ENCODE peak calls at places on chromosomes 11 and 22, in six cellular contexts. R, L, S, N, A and K are unnamed samples.

GRCh38 chr11:79973701-79974626 is 533.1 kb upstream of the TENM4 start:
- DNase-seq in N (no peak), A (no peak), R (no peak), L (no peak), S (peak), K (no peak)

GRCh38 chr11:122655527-122656072 is at the start of gene UBASH3B:
- DNase-seq in L (peak), N (peak), S (peak), R (peak), A (peak), K (peak)

GRCh38 chr11:117037279-117037951 is 60.8 kb downstream of the SIK3 start:
- DNase-seq in R (no peak), S (no peak), A (peak), L (no peak), N (no peak), K (peak)

GRCh38 chr11:128411812-128412211 is 175.5 kb downstream of the ETS1 start:
- DNase-seq in N (no peak), L (no peak), A (peak), R (no peak), S (no peak), K (no peak)

GRCh38 chr22:40030026-40030756 is 35.4 kb downstream of the FAM83F start:
- DNase-seq in A (no peak), S (peak), N (no peak), R (no peak), L (no peak), K (no peak)

GRCh38 chr11:63738720-63739360 is 29.7 kb downstream of the ZFTA start:
- DNase-seq in L (no peak), S (peak), A (peak), N (no peak), R (peak), K (peak)

GRCh38 chr11:47616726-47617416 is 22.7 kb upstream of the C1QTNF4 start:
- DNase-seq in A (peak), L (no peak), N (no peak), R (no peak), S (peak), K (peak)

GRCh38 chr11:44760917-44761545 is 34.3 kb downstream of the TSPAN18 start:
- DNase-seq in N (no peak), R (no peak), L (no peak), A (no peak), S (peak), K (peak)

GRCh38 chr22:45785458-45785857 is 113.8 kb downstream of the ATXN10 start:
- DNase-seq in L (no peak), N (no peak), S (no peak), A (no peak), R (no peak), K (no peak)

GRCh38 chr11:64367931-64368672 is 9.1 kb downstream of the RPS6KA4 start:
- DNase-seq in A (no peak), L (no peak), R (no peak), S (no peak), N (peak), K (no peak)

GRCh38 chr22:26671317-26672059 is 14.1 kb downstream of the MIAT start:
- DNase-seq in N (peak), R (peak), S (no peak), A (peak), L (peak), K (no peak)

GRCh38 chr11:119180729-119181676 is 4.3 kb upstream of the NHERF4 start:
- DNase-seq in N (peak), A (no peak), R (no peak), L (no peak), S (no peak), K (no peak)

GRCh38 chr22:30856699-30857098 is 111.9 kb downstream of the MORC2 start:
- DNase-seq in N (no peak), L (no peak), A (no peak), R (no peak), S (no peak), K (no peak)

GRCh38 chr11:41461057-41461681 is 1.7 kb upstream of the LRRC4C start:
- DNase-seq in L (no peak), S (peak), N (no peak), R (no peak), A (no peak), K (peak)

GRCh38 chr11:18367431-18367830 is 26.9 kb upstream of the LDHA start:
- DNase-seq in N (no peak), A (no peak), S (no peak), L (no peak), R (no peak), K (peak)

GRCh38 chr11:83156996-83157754 is at the start of gene PCF11:
- DNase-seq in L (no peak), R (no peak), N (peak), A (no peak), S (no peak), K (peak)

GRCh38 chr11:111911563-111912401 is at the start of gene CRYAB:
- DNase-seq in A (no peak), N (no peak), R (peak), L (peak), S (peak), K (peak)

GRCh38 chr22:35258144-35258988 is 1.1 kb downstream of the HMGXB4 start:
- DNase-seq in A (no peak), L (no peak), S (peak), N (no peak), R (no peak), K (peak)

GRCh38 chr11:119741369-119742262 is 12.6 kb upstream of the NECTIN1 start:
- DNase-seq in A (peak), S (peak), N (peak), L (no peak), R (peak), K (peak)

GRCh38 chr11:30917859-30918478 is 331.8 kb upstream of the MPPED2 start:
- DNase-seq in L (no peak), A (peak), R (no peak), N (no peak), S (peak), K (peak)

GRCh38 chr11:1410366-1411291 is 20.9 kb downstream of the BRSK2 start:
- DNase-seq in S (peak), L (peak), R (no peak), N (no peak), A (no peak), K (no peak)

GRCh38 chr11:116605543-116605942 is 167.2 kb downstream of the BUD13 start:
- DNase-seq in N (no peak), S (peak), A (peak), R (no peak), L (no peak), K (peak)

GRCh38 chr11:36619502-36619901 is 21.5 kb upstream of the RAG2 start:
- DNase-seq in S (no peak), N (no peak), A (peak), R (no peak), L (no peak), K (peak)

GRCh38 chr22:39746600-39747262 is 146.8 kb downstream of the ENTHD1 start:
- DNase-seq in L (no peak), A (peak), N (no peak), S (no peak), R (no peak), K (no peak)

GRCh38 chr11:134504146-134504905 is 92.3 kb upstream of the B3GAT1 start:
- DNase-seq in L (no peak), S (peak), A (no peak), N (peak), R (no peak), K (no peak)

GRCh38 chr11:120752668-120753067 is 241.1 kb downstream of the GRIK4 start:
- DNase-seq in A (no peak), L (no peak), S (no peak), R (no peak), N (no peak), K (no peak)

GRCh38 chr11:58898106-58898505 is 41.2 kb upstream of the GLYATL1 start:
- DNase-seq in N (no peak), L (no peak), R (no peak), A (no peak), S (no peak), K (no peak)

GRCh38 chr22:39097098-39098020 is at the start of gene APOBEC3H:
- DNase-seq in L (no peak), N (peak), R (no peak), A (peak), S (no peak), K (no peak)

GRCh38 chr11:65434667-65435179 is 12.1 kb downstream of the NEAT1 start:
- DNase-seq in L (no peak), A (no peak), N (no peak), R (no peak), S (no peak), K (peak)

GRCh38 chr11:92311616-92312449 is 87.2 kb downstream of the FAT3 start:
- DNase-seq in L (no peak), A (no peak), N (no peak), S (peak), R (no peak), K (peak)
- TF ChIP-seq CTCF in L (no peak), A (no peak), N (no peak), S (peak), R (no peak), K (peak)

GRCh38 chr22:17199131-17199731 is 20.0 kb downstream of the ADA2 start:
- DNase-seq in N (no peak), S (peak), L (no peak), R (peak), A (no peak), K (peak)
- H3K4me3 ChIP-seq in N (peak), S (peak), L (peak), R (peak), A (no peak), K (peak)

DNA sequence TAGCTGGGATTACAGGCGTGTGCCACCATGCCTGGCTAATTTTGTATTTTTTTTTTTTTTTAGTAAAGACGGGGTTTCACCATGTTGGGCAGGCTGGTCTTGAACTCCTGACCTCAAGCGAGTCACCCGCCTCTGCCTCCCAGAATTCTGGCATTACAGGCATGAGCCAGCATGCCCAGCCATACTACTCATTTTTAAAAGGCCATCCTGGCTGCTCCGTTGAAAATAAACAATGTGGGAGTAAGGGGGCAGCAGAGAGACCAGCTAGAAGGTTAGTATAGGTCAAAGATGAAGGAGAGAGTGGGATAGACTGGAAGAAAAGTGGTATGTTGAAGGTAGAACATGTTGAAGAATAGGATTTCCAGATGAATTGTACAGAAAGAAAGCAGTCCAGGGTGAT is 17.6 kb upstream of the LIN7C start:
- DNase-seq in L (no peak), A (no peak), S (peak), R (no peak), N (no peak), K (peak)
- TF ChIP-seq CTCF in L (no peak), A (peak), S (peak), R (no peak), N (no peak), K (peak)

GRCh38 chr11:67612751-67613150 is 6.0 kb downstream of the NDUFV1 start:
- DNase-seq in A (no peak), L (peak), S (no peak), R (no peak), N (no peak), K (no peak)

GRCh38 chr11:67613960-67614715 is 7.4 kb downstream of the NDUFV1 start:
- DNase-seq in N (peak), R (peak), L (peak), A (peak), S (peak), K (peak)

GRCh38 chr11:67611704-67612587 is 5.2 kb downstream of the NDUFV1 start:
- DNase-seq in R (no peak), N (no peak), L (peak), S (no peak), A (no peak), K (no peak)

GRCh38 chr11:67614730-67615454 is 8.2 kb downstream of the NDUFV1 start:
- DNase-seq in A (no peak), R (no peak), L (peak), S (no peak), N (no peak), K (no peak)

GRCh38 chr11:67613313-67613959 is 6.7 kb downstream of the NDUFV1 start:
- DNase-seq in R (no peak), N (no peak), L (peak), S (no peak), A (no peak), K (no peak)
- H3K4me3 ChIP-seq in R (peak), N (peak), L (no peak), S (no peak), A (no peak), K (no peak)

GRCh38 chr11:78228467-78228866 is 39.7 kb downstream of the USP35 start:
- DNase-seq in N (no peak), S (peak), R (no peak), A (peak), L (no peak), K (peak)
- TF ChIP-seq CTCF in N (peak), S (peak), R (peak), A (peak), L (peak), K (peak)

GRCh38 chr11:131192628-131193027 is 177.8 kb upstream of the NTM start:
- DNase-seq in A (no peak), R (no peak), L (no peak), S (no peak), N (no peak), K (no peak)

GRCh38 chr11:131198646-131199285 is 171.6 kb upstream of the NTM start:
- DNase-seq in R (no peak), S (no peak), N (peak), L (no peak), A (no peak), K (no peak)

GRCh38 chr11:131198161-131198560 is 172.3 kb upstream of the NTM start:
- DNase-seq in N (peak), S (no peak), R (no peak), L (no peak), A (no peak), K (no peak)

GRCh38 chr11:131193101-131193501 is 177.3 kb upstream of the NTM start:
- DNase-seq in A (no peak), S (no peak), N (no peak), L (no peak), R (no peak), K (no peak)

DNA sequence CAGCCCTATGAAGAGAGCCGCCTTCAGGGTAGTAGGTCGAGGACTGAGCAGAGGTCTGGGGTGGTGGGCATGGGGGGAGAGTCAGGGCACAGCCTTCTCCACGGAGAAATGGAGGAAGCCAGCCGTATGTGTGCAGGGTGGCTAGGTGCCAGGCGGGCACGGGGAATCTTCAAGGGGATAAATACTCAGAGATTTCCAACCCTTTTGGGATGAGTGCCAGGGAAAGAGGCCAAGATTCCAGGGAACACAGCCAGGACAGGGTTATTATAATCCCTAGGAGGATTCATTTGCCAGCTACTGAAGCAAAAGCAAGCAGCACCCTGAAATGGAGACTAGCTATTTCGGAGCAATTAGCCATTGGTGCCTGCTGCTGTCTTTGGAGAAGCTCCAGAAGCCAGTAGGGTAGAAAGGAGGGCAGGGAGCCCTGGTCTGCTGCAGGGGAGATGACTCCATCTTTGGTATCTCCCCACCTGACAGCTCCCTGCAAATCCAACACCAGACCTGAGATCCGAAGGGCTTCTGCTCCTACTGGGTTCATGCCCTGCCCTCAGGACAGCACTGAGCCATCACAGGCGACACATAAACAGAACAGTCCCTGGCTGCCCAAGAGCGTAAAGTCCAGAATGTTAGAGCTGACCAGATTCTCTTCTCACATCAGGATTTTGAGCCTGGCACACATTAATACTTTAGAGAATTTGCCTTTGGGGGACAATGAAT is 174.5 kb upstream of the NTM start:
- DNase-seq in R (no peak), S (no peak), L (no peak), N (no peak), A (no peak), K (peak)
- H3K4me3 ChIP-seq in R (no peak), S (no peak), L (no peak), N (no peak), A (no peak), K (no peak)

GRCh38 chr22:46931414-46931813 is 169.0 kb downstream of the TBC1D22A start:
- DNase-seq in A (no peak), L (no peak), N (no peak), R (no peak), S (no peak), K (peak)

GRCh38 chr22:46933526-46933925 is 171.1 kb downstream of the TBC1D22A start:
- DNase-seq in N (no peak), R (no peak), A (no peak), L (no peak), S (no peak), K (no peak)

GRCh38 chr22:46929689-46930225 is 167.3 kb downstream of the TBC1D22A start:
- DNase-seq in L (no peak), A (no peak), N (no peak), S (no peak), R (no peak), K (no peak)

GRCh38 chr22:46933040-46933439 is 170.6 kb downstream of the TBC1D22A start:
- DNase-seq in N (no peak), A (no peak), R (no peak), L (no peak), S (no peak), K (no peak)

GRCh38 chr22:46931881-46932280 is 169.4 kb downstream of the TBC1D22A start:
- DNase-seq in R (no peak), S (no peak), A (no peak), N (no peak), L (no peak), K (no peak)
- TF ChIP-seq CTCF in R (no peak), S (no peak), A (no peak), N (no peak), L (no peak), K (no peak)

DNA sequence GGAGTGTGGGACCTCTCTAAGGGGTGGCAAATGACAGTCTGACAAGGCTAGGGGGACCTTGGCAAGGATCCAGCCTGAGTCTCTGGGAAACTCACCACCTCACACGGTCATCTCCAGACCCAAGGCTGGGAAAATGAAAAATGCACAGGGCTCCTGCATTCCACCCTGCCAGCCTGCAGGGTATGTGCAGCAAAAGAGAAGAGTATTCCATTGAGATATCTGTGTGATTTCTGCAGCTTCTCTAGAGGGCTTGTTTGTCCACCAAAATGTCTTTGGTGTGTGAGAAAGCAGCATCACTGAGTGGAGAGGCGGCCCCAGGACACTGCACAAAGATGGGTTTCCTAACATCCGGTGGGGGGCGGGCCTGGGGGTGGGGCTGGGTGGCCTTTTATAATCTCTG is 177.8 kb downstream of the EFCAB6 start:
- DNase-seq in R (no peak), L (no peak), A (no peak), S (no peak), N (no peak), K (no peak)
- H3K4me3 ChIP-seq in R (no peak), L (no peak), A (no peak), S (no peak), N (no peak), K (no peak)

DNA sequence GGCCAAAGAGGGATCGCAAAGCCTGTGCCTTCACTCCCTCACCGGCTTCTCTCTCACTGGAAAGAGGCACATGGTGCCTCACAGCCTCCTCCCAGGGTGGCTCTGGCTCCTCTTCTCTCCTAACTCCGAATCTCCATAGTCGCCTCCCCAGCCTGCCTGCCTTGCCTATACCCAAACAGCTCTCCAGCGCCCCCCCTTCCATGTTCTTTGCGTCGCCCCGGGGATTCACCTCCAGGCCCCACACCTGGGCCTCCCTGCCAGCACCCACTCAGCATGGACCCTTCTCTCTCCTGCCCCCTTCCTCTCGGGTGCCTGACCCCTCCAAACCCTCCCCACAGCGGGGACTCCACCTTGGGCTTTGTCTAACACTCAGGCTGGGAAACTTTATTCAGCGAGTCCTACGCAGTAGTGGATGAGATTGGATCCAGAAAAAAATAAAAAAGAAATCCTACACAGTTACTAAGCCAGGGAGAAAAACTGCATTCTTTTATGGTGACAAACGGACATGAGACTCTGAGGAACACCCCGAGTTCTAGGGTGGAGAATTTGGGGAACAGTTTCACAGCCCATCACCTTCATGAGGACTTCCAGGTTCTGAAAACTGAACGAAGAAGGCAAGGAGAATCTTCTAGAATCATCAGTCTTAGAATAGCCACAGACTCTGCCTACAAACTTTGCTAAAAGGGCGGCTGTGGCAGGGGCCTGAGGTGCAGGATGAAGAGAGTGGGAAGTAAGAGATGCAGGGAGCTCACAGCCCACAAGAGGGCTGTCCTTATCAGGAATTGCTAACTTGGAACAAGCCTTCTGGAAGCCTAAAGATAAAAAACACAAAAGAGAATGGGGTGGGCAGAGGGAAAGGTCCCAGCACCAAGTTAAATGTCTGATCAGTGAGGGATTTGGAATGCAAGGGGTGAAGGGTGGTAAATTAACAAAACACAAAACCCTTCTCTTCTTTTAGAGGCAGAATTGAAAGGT is 5.3 kb downstream of the PPM1F start:
- DNase-seq in R (no peak), N (no peak), S (peak), A (no peak), L (no peak), K (peak)
- TF ChIP-seq CTCF in R (peak), N (peak), S (peak), A (peak), L (no peak), K (peak)